ENCODE peak calls at places on chromosomes 2 and 18, in six cellular contexts. A is stimulated activated CD4-positive, alpha-beta T cell treated with anti-CD3 and anti-CD28 coated beads, TNF-alpha, amount 100 ng/mL, for 4 hours; W is activated T-helper 2 cell treated with anti-CD3 and anti-CD28 coated beads, Interferon-gamma antibody, Interleukin-2, Interleukin-4, amounts not matched to agents 10 μg/mL and 5 μg/mL and 100 μg/mL, durations not matched to agents 14 hours and 24 hours and 36 hours; J is stomach; S is activated CD4-positive, alpha-beta memory T cell treated with anti-CD3 and anti-CD28 coated beads, Interleukin-2, amount 10 ng/mL, durations not matched to agents 7 days and 5 days; V is activated CD8-positive, alpha-beta memory T cell treated with anti-CD3 and anti-CD28 coated beads, Interleukin-2, amount 50 U/mL, for 48 hours. M is an unnamed sample.

GRCh38 chr18:5107990-5108389 is 89.1 kb downstream of the AKAIN1 start:
- DNase-seq in A (no peak), J (no peak), V (no peak), S (no peak), W (no peak), M (no peak)

GRCh38 chr2:151032741-151033152 is 228.9 kb downstream of the RBM43 start:
- DNase-seq in A (no peak), V (no peak), W (no peak), S (no peak), J (no peak), M (no peak)

GRCh38 chr18:304887-305529 is 37.2 kb upstream of the THOC1 start:
- DNase-seq in S (no peak), W (no peak), A (no peak), V (no peak), J (no peak), M (no peak)

GRCh38 chr2:39657538-39657937 is 8.2 kb upstream of the TMEM178A start:
- DNase-seq in A (no peak), J (no peak), S (no peak), V (no peak), W (no peak), M (no peak)

GRCh38 chr2:102110168-102110567 is 32.4 kb upstream of the IL1R1 start:
- DNase-seq in S (no peak), J (no peak), W (no peak), A (no peak), V (no peak), M (no peak)

GRCh38 chr2:104702451-104702850 is 151.5 kb upstream of the POU3F3 start:
- DNase-seq in V (no peak), W (no peak), S (no peak), J (no peak), A (no peak), M (no peak)

GRCh38 chr2:54559593-54560145 is 103.5 kb downstream of the SPTBN1 start:
- DNase-seq in V (no peak), S (no peak), J (no peak), A (no peak), W (no peak), M (no peak)

GRCh38 chr2:2234398-2234797 is 96.7 kb downstream of the MYT1L start:
- DNase-seq in A (no peak), V (no peak), W (no peak), J (no peak), S (no peak), M (no peak)

GRCh38 chr2:59171019-59171418 is 929.9 kb upstream of the FANCL start:
- DNase-seq in A (no peak), J (no peak), V (no peak), S (no peak), W (no peak), M (no peak)

GRCh38 chr18:6638470-6638869 is 91.0 kb upstream of the ARHGAP28 start:
- DNase-seq in W (no peak), J (no peak), S (no peak), A (no peak), V (no peak), M (no peak)

GRCh38 chr2:96949153-96949520 is 37.2 kb downstream of the FAM178B start:
- DNase-seq in J (no peak), A (no peak), V (no peak), S (no peak), W (no peak), M (no peak)

GRCh38 chr2:197486175-197486574 is 13.5 kb downstream of the HSPD1 start:
- DNase-seq in W (no peak), A (no peak), V (no peak), J (no peak), S (no peak), M (no peak)

GRCh38 chr2:121400206-121400605 is 115.2 kb upstream of the TFCP2L1 start:
- DNase-seq in A (no peak), J (no peak), V (no peak), S (no peak), W (no peak), M (no peak)

GRCh38 chr2:68340631-68341329 is 21.0 kb upstream of the CNRIP1 start:
- DNase-seq in V (no peak), W (no peak), J (no peak), A (no peak), S (no peak), M (no peak)

GRCh38 chr2:74072542-74072941 is 75.2 kb downstream of the BOLA3 start:
- DNase-seq in A (no peak), W (no peak), J (no peak), V (no peak), S (no peak), M (no peak)

GRCh38 chr2:129237966-129238725 is 741.3 kb upstream of the RAB6C start:
- DNase-seq in V (no peak), J (no peak), A (no peak), S (no peak), W (no peak), M (no peak)

GRCh38 chr18:29012874-29013273 is 835.9 kb upstream of the CDH2 start:
- DNase-seq in S (no peak), J (no peak), W (no peak), A (no peak), V (no peak), M (no peak)

GRCh38 chr18:46555724-46556123 is 101.3 kb downstream of the LOXHD1 start:
- DNase-seq in V (no peak), S (no peak), A (no peak), W (no peak), J (no peak), M (no peak)

GRCh38 chr2:46352621-46353020 is 55.4 kb downstream of the EPAS1 start:
- DNase-seq in J (no peak), A (no peak), S (no peak), V (no peak), W (no peak), M (no peak)

GRCh38 chr18:76977681-76978234 is 154.8 kb downstream of the MBP start:
- DNase-seq in V (no peak), W (peak), S (peak), J (no peak), A (no peak), M (no peak)

M was measured in central memory CD8-positive, alpha-beta T cell.